ENCODE peak calls at places on chromosomes 11 and 22, in five cellular contexts. S, P, L, Q and M are unnamed samples.

GRCh38 chr11:1570896-1571759 is 943 bp downstream of the DUSP8 start:
- DNase-seq in S (no peak), Q (no peak), L (no peak), P (no peak), M (peak)

GRCh38 chr11:100869328-100869727 is 182.2 kb downstream of the ARHGAP42 start:
- DNase-seq in S (no peak), L (no peak), Q (no peak), P (no peak), M (no peak)

GRCh38 chr11:60978546-60979380 is 7.3 kb downstream of the CD6 start:
- DNase-seq in L (no peak), S (peak), P (no peak), Q (no peak), M (peak)

GRCh38 chr22:37079668-37080171 is 28.2 kb downstream of the KCTD17 start:
- DNase-seq in S (peak), Q (no peak), L (no peak), P (no peak), M (no peak)

GRCh38 chr11:123065634-123066033 is 3.7 kb upstream of the HSPA8 start:
- DNase-seq in S (no peak), P (no peak), Q (peak), L (peak), M (no peak)

GRCh38 chr22:49411236-49411635 is 416.4 kb downstream of the BRD1 start:
- DNase-seq in S (no peak), P (no peak), L (no peak), Q (no peak), M (no peak)

GRCh38 chr22:36900880-36901279 is 12.5 kb upstream of the CSF2RB start:
- DNase-seq in L (no peak), P (no peak), S (no peak), Q (no peak), M (no peak)

GRCh38 chr11:111354601-111354891 is 24.5 kb downstream of the POU2AF1 start:
- DNase-seq in P (no peak), S (no peak), L (no peak), Q (no peak), M (no peak)

GRCh38 chr22:24514241-24515024 is 19.3 kb downstream of the UPB1 start:
- DNase-seq in S (no peak), P (no peak), L (no peak), Q (no peak), M (no peak)

GRCh38 chr11:554824-555499 is 5.6 kb downstream of the LMNTD2 start:
- DNase-seq in S (peak), P (peak), Q (peak), L (peak), M (no peak)

GRCh38 chr11:104164028-104164520 is at the start of gene PDGFD:
- DNase-seq in P (no peak), L (peak), S (peak), Q (peak), M (no peak)

GRCh38 chr11:120956710-120957500 is 67.0 kb upstream of the TBCEL start:
- DNase-seq in L (no peak), P (no peak), S (no peak), Q (no peak), M (no peak)

GRCh38 chr11:100498780-100499179 is 188.3 kb upstream of the ARHGAP42 start:
- DNase-seq in Q (no peak), S (no peak), P (no peak), L (no peak), M (no peak)

GRCh38 chr22:48664586-48664985 is 1163.1 kb downstream of the BRD1 start:
- DNase-seq in S (no peak), P (peak), L (no peak), Q (no peak), M (no peak)

GRCh38 chr11:69879734-69880005 is 60.5 kb upstream of the FGF3 start:
- DNase-seq in L (no peak), P (no peak), Q (no peak), S (no peak), M (peak)

GRCh38 chr22:49203863-49204598 is 623.6 kb downstream of the BRD1 start:
- DNase-seq in P (no peak), S (no peak), Q (no peak), L (no peak), M (peak)

GRCh38 chr11:129950319-129951034 is 52.2 kb downstream of the PRDM10 start:
- DNase-seq in P (peak), S (no peak), Q (no peak), L (no peak), M (no peak)

GRCh38 chr11:93063101-93063500 is 93.7 kb downstream of the MTNR1B start:
- DNase-seq in L (no peak), S (no peak), P (no peak), Q (no peak), M (no peak)

GRCh38 chr11:95739108-95739507 is 50.5 kb downstream of the FAM76B start:
- DNase-seq in S (no peak), P (no peak), L (no peak), Q (no peak), M (no peak)

GRCh38 chr11:97454988-97455387 is 1065.2 kb downstream of the JRKL start:
- DNase-seq in P (no peak), L (no peak), S (no peak), Q (peak), M (no peak)

GRCh38 chr11:65131895-65132237 is 2.5 kb downstream of the SYVN1 start:
- DNase-seq in Q (no peak), S (no peak), P (no peak), L (no peak), M (no peak)

GRCh38 chr11:88402192-88402715 is 64.7 kb upstream of the CTSC start:
- DNase-seq in S (no peak), L (peak), Q (peak), P (no peak), M (no peak)

GRCh38 chr11:33835143-33835878 is 56.6 kb downstream of the LMO2 start:
- DNase-seq in L (peak), P (no peak), Q (peak), S (no peak), M (no peak)

GRCh38 chr11:14642873-14643696 is 519 bp upstream of the PDE3B start:
- DNase-seq in L (no peak), P (no peak), S (no peak), Q (no peak), M (no peak)

GRCh38 chr22:40525250-40525884 is 111.2 kb downstream of the MRTFA start:
- DNase-seq in S (peak), P (no peak), Q (peak), L (no peak), M (no peak)

GRCh38 chr11:69700278-69701140 is 3.3 kb downstream of the FGF19 start:
- DNase-seq in L (no peak), S (no peak), P (peak), Q (peak), M (peak)

GRCh38 chr22:38240734-38241252 is 32.0 kb downstream of the TMEM184B start:
- DNase-seq in Q (peak), P (peak), S (no peak), L (peak), M (peak)

GRCh38 chr11:95426823-95427462 is 195.9 kb upstream of the SESN3 start:
- DNase-seq in L (peak), Q (no peak), S (no peak), P (no peak), M (no peak)

GRCh38 chr22:20972014-20972797 is 5.2 kb downstream of the AIFM3 start:
- DNase-seq in S (no peak), L (no peak), Q (peak), P (no peak), M (no peak)

GRCh38 chr11:85154294-85154693 is 472.9 kb downstream of the DLG2 start:
- DNase-seq in Q (no peak), P (no peak), L (no peak), S (no peak), M (no peak)

GRCh38 chr11:72629266-72629665 is 45.0 kb downstream of the PDE2A start:
- DNase-seq in L (peak), S (no peak), Q (no peak), P (no peak), M (peak)